ENCODE peak calls at places on chromosomes 1 and 21, in seven cellular contexts. One of them, this sample, is unnamed.

GRCh38 chr1:224343679-224344078 is 13.0 kb upstream of the CNIH4 start:
- DNase-seq in hypothalamus: no peak
- DNase-seq in RWPE2: no peak
- DNase-seq in endothelial cell: no peak
- DNase-seq in cardiac fibroblast: no peak
- DNase-seq in NCI-H187 treated with DMSO at 0.1 percent for 48 hours: no peak
- DNase-seq in NCI-H774: no peak
- DNase-seq in this sample: no peak

GRCh38 chr1:8903908-8904650 is 25.6 kb upstream of the ENO1 start:
- DNase-seq in hypothalamus: peak
- DNase-seq in RWPE2: peak
- DNase-seq in endothelial cell: no peak
- DNase-seq in cardiac fibroblast: peak
- DNase-seq in NCI-H187 treated with DMSO at 0.1 percent for 48 hours: no peak
- DNase-seq in NCI-H774: no peak
- DNase-seq in this sample: peak

GRCh38 chr1:165364432-165365133 is 8.1 kb upstream of the LMX1A start:
- DNase-seq in hypothalamus: no peak
- DNase-seq in RWPE2: no peak
- DNase-seq in endothelial cell: no peak
- DNase-seq in cardiac fibroblast: no peak
- DNase-seq in NCI-H187 treated with DMSO at 0.1 percent for 48 hours: no peak
- DNase-seq in NCI-H774: peak
- DNase-seq in this sample: peak

GRCh38 chr1:114505148-114505561 is 5.8 kb downstream of the TRIM33 start:
- DNase-seq in hypothalamus: no peak
- DNase-seq in RWPE2: no peak
- DNase-seq in endothelial cell: no peak
- DNase-seq in cardiac fibroblast: no peak
- DNase-seq in NCI-H187 treated with DMSO at 0.1 percent for 48 hours: no peak
- DNase-seq in NCI-H774: no peak
- DNase-seq in this sample: no peak

GRCh38 chr1:177351361-177352108 is 180.8 kb downstream of the BRINP2 start:
- DNase-seq in hypothalamus: no peak
- DNase-seq in RWPE2: no peak
- DNase-seq in endothelial cell: peak
- DNase-seq in cardiac fibroblast: no peak
- DNase-seq in NCI-H187 treated with DMSO at 0.1 percent for 48 hours: no peak
- DNase-seq in NCI-H774: no peak
- DNase-seq in this sample: no peak

GRCh38 chr1:91608876-91609275 is 108.2 kb downstream of the CDC7 start:
- DNase-seq in hypothalamus: no peak
- DNase-seq in RWPE2: no peak
- DNase-seq in endothelial cell: no peak
- DNase-seq in cardiac fibroblast: peak
- DNase-seq in NCI-H187 treated with DMSO at 0.1 percent for 48 hours: no peak
- DNase-seq in NCI-H774: no peak
- DNase-seq in this sample: peak

GRCh38 chr1:1165485-1165884 is 8.2 kb upstream of the TTLL10 start:
- DNase-seq in hypothalamus: no peak
- DNase-seq in RWPE2: no peak
- DNase-seq in endothelial cell: no peak
- DNase-seq in cardiac fibroblast: no peak
- DNase-seq in NCI-H187 treated with DMSO at 0.1 percent for 48 hours: no peak
- DNase-seq in NCI-H774: no peak
- DNase-seq in this sample: no peak

GRCh38 chr1:48536477-48536876 is 64.5 kb upstream of the SPATA6 start:
- DNase-seq in hypothalamus: no peak
- DNase-seq in RWPE2: no peak
- DNase-seq in endothelial cell: no peak
- DNase-seq in cardiac fibroblast: no peak
- DNase-seq in NCI-H187 treated with DMSO at 0.1 percent for 48 hours: no peak
- DNase-seq in NCI-H774: peak
- DNase-seq in this sample: no peak

GRCh38 chr21:37159053-37159776 is 86.2 kb downstream of the TTC3 start:
- DNase-seq in hypothalamus: no peak
- DNase-seq in RWPE2: no peak
- DNase-seq in endothelial cell: no peak
- DNase-seq in cardiac fibroblast: no peak
- DNase-seq in NCI-H187 treated with DMSO at 0.1 percent for 48 hours: no peak
- DNase-seq in NCI-H774: no peak
- DNase-seq in this sample: no peak

GRCh38 chr1:10152709-10153284 is 57.6 kb upstream of the KIF1B start:
- DNase-seq in hypothalamus: peak
- DNase-seq in RWPE2: no peak
- DNase-seq in endothelial cell: peak
- DNase-seq in cardiac fibroblast: peak
- DNase-seq in NCI-H187 treated with DMSO at 0.1 percent for 48 hours: no peak
- DNase-seq in NCI-H774: no peak
- DNase-seq in this sample: peak

GRCh38 chr1:222817529-222817928 is 2.7 kb downstream of the DISP1 start:
- DNase-seq in hypothalamus: no peak
- DNase-seq in RWPE2: no peak
- DNase-seq in endothelial cell: no peak
- DNase-seq in cardiac fibroblast: peak
- DNase-seq in NCI-H187 treated with DMSO at 0.1 percent for 48 hours: no peak
- DNase-seq in NCI-H774: no peak
- DNase-seq in this sample: peak

GRCh38 chr1:147292635-147293251 is 50.3 kb downstream of the CHD1L start:
- DNase-seq in hypothalamus: no peak
- DNase-seq in RWPE2: no peak
- DNase-seq in endothelial cell: no peak
- DNase-seq in cardiac fibroblast: peak
- DNase-seq in NCI-H187 treated with DMSO at 0.1 percent for 48 hours: no peak
- DNase-seq in NCI-H774: no peak
- DNase-seq in this sample: no peak

GRCh38 chr1:4796999-4797375 is 142.6 kb downstream of the AJAP1 start:
- DNase-seq in hypothalamus: no peak
- DNase-seq in RWPE2: no peak
- DNase-seq in endothelial cell: no peak
- DNase-seq in cardiac fibroblast: no peak
- DNase-seq in NCI-H187 treated with DMSO at 0.1 percent for 48 hours: no peak
- DNase-seq in NCI-H774: no peak
- DNase-seq in this sample: no peak

GRCh38 chr1:241551759-241552638 is 19.8 kb downstream of the KMO start:
- DNase-seq in hypothalamus: no peak
- DNase-seq in RWPE2: no peak
- DNase-seq in endothelial cell: no peak
- DNase-seq in cardiac fibroblast: peak
- DNase-seq in NCI-H187 treated with DMSO at 0.1 percent for 48 hours: no peak
- DNase-seq in NCI-H774: no peak
- DNase-seq in this sample: no peak

GRCh38 chr1:33866286-33866685 is 2.4 kb downstream of the HMGB4 start:
- DNase-seq in hypothalamus: no peak
- DNase-seq in RWPE2: no peak
- DNase-seq in endothelial cell: no peak
- DNase-seq in cardiac fibroblast: no peak
- DNase-seq in NCI-H187 treated with DMSO at 0.1 percent for 48 hours: no peak
- DNase-seq in NCI-H774: no peak
- DNase-seq in this sample: no peak

GRCh38 chr1:89598450-89599331 is 34.2 kb upstream of the LRRC8C start:
- DNase-seq in hypothalamus: no peak
- DNase-seq in RWPE2: no peak
- DNase-seq in endothelial cell: peak
- DNase-seq in cardiac fibroblast: peak
- DNase-seq in NCI-H187 treated with DMSO at 0.1 percent for 48 hours: no peak
- DNase-seq in NCI-H774: peak
- DNase-seq in this sample: peak

GRCh38 chr21:25385912-25386474 is 221.3 kb downstream of the MRPL39 start:
- DNase-seq in hypothalamus: no peak
- DNase-seq in RWPE2: no peak
- DNase-seq in endothelial cell: peak
- DNase-seq in cardiac fibroblast: peak
- DNase-seq in NCI-H187 treated with DMSO at 0.1 percent for 48 hours: peak
- DNase-seq in NCI-H774: peak
- DNase-seq in this sample: peak

GRCh38 chr1:195328102-195328501 is 1280.1 kb downstream of the KCNT2 start:
- DNase-seq in hypothalamus: no peak
- DNase-seq in RWPE2: no peak
- DNase-seq in endothelial cell: no peak
- DNase-seq in cardiac fibroblast: no peak
- DNase-seq in NCI-H187 treated with DMSO at 0.1 percent for 48 hours: no peak
- DNase-seq in NCI-H774: no peak
- DNase-seq in this sample: no peak

This sample was measured in RWPE1.